ENCODE peak calls at places on chromosomes 11 and 22, in seven cellular contexts. P is A549; V is CD4-positive, alpha-beta memory T cell; C is fibroblast of lung; S is heart right ventricle; B is spleen; H is effector memory CD4-positive, alpha-beta T cell. K is an unnamed sample.

GRCh38 chr22:45444168-45444567 is 30.7 kb downstream of the RIBC2 start:
- DNase-seq in V (no peak), P (no peak), C (peak), H (no peak), S (no peak), B (no peak), K (no peak)

GRCh38 chr11:125468025-125468424 is 28.0 kb downstream of the FEZ1 start:
- DNase-seq in V (no peak), B (no peak), C (no peak), H (no peak), S (no peak), P (no peak), K (no peak)

GRCh38 chr22:27617214-27617881 is 184.2 kb downstream of the MN1 start:
- DNase-seq in V (no peak), H (no peak), B (no peak), C (no peak), P (peak), S (no peak), K (no peak)

GRCh38 chr11:128582496-128583366 is 4.6 kb downstream of the ETS1 start:
- DNase-seq in S (peak), B (no peak), H (no peak), C (peak), V (no peak), P (peak), K (no peak)

GRCh38 chr22:46063861-46064235 is 86.5 kb upstream of the PPARA start:
- DNase-seq in B (peak), H (no peak), V (no peak), S (no peak), P (no peak), C (peak), K (no peak)

GRCh38 chr11:77151804-77152513 is 23.9 kb downstream of the MYO7A start:
- DNase-seq in S (no peak), P (no peak), C (peak), B (no peak), H (peak), V (peak), K (no peak)

GRCh38 chr22:17638182-17638431 is 450 bp upstream of the BCL2L13 start:
- DNase-seq in B (peak), C (no peak), S (no peak), P (no peak), H (no peak), V (no peak), K (no peak)

GRCh38 chr22:23274146-23274526 is 93.8 kb downstream of the BCR start:
- DNase-seq in B (no peak), V (no peak), H (no peak), S (no peak), P (no peak), C (no peak), K (no peak)

GRCh38 chr11:17610402-17610894 is 63.4 kb downstream of the OTOG start:
- DNase-seq in V (no peak), P (no peak), B (no peak), H (no peak), C (no peak), S (no peak), K (no peak)

GRCh38 chr11:107821199-107821926 is 37.2 kb downstream of the SLC35F2 start:
- DNase-seq in H (no peak), B (no peak), S (no peak), P (no peak), V (no peak), C (peak), K (no peak)

GRCh38 chr11:45739866-45740265 is 65.1 kb upstream of the SLC35C1 start:
- DNase-seq in B (no peak), H (no peak), C (no peak), S (no peak), V (no peak), P (peak), K (no peak)

GRCh38 chr11:38680166-38680565 is 2082.1 kb upstream of the RAG2 start:
- DNase-seq in H (no peak), S (no peak), B (no peak), V (no peak), C (no peak), P (no peak), K (no peak)

GRCh38 chr11:47606731-47607130 is 12.5 kb upstream of the C1QTNF4 start:
- DNase-seq in S (no peak), H (no peak), P (no peak), B (no peak), C (peak), V (no peak), K (no peak)

GRCh38 chr11:60985991-60986915 is 14.8 kb downstream of the CD6 start:
- DNase-seq in P (peak), C (peak), V (peak), S (no peak), H (peak), B (peak), K (no peak)

GRCh38 chr22:24333301-24333700 is 62.7 kb downstream of the SPECC1L start:
- DNase-seq in B (no peak), H (no peak), C (peak), S (no peak), V (no peak), P (no peak), K (no peak)

GRCh38 chr11:19275496-19275895 is 34.8 kb upstream of the E2F8 start:
- DNase-seq in S (no peak), V (no peak), H (no peak), C (no peak), B (no peak), P (peak), K (no peak)

GRCh38 chr11:72534859-72535547 is 100.7 kb upstream of the CLPB start:
- DNase-seq in B (no peak), C (peak), S (no peak), H (no peak), V (no peak), P (peak), K (no peak)

GRCh38 chr11:117152066-117152465 is 8.0 kb downstream of the PAFAH1B2 start:
- DNase-seq in C (no peak), P (no peak), S (no peak), B (no peak), V (no peak), H (no peak), K (no peak)

GRCh38 chr11:132895340-132895739 is 637.0 kb downstream of the OPCML start:
- DNase-seq in V (no peak), B (no peak), C (peak), S (no peak), H (no peak), P (no peak), K (no peak)

GRCh38 chr11:121494355-121495099 is 41.8 kb upstream of the SORL1-AS1 start:
- DNase-seq in B (no peak), C (no peak), H (no peak), V (peak), P (no peak), S (no peak), K (no peak)

GRCh38 chr11:59615132-59615636 is 390 bp downstream of the OSBP start:
- DNase-seq in P (peak), S (peak), H (peak), B (peak), V (peak), C (peak), K (peak)

GRCh38 chr11:72676874-72677341 is 2.7 kb upstream of the PDE2A start:
- DNase-seq in V (peak), P (peak), C (peak), S (peak), B (peak), H (peak), K (no peak)

GRCh38 chr22:45688606-45689080 is 17.0 kb downstream of the ATXN10 start:
- DNase-seq in P (peak), V (no peak), H (no peak), S (no peak), B (no peak), C (peak), K (no peak)

GRCh38 chr11:2521081-2521480 is 76.3 kb downstream of the KCNQ1 start:
- DNase-seq in H (no peak), V (no peak), P (no peak), C (no peak), S (peak), B (peak), K (no peak)

GRCh38 chr11:80632691-80633090 is 1191.9 kb upstream of the TENM4 start:
- DNase-seq in H (no peak), B (no peak), V (no peak), C (no peak), P (no peak), S (no peak), K (no peak)

GRCh38 chr11:47879259-47880184 is 31.4 kb upstream of the NUP160 start:
- DNase-seq in C (no peak), B (peak), V (no peak), H (no peak), S (no peak), P (no peak), K (no peak)

GRCh38 chr11:131980199-131980598 is 609.8 kb downstream of the NTM start:
- DNase-seq in S (no peak), B (no peak), V (no peak), P (no peak), H (no peak), C (no peak), K (no peak)

GRCh38 chr11:8100151-8100550 is 19.1 kb downstream of the TUB start:
- DNase-seq in B (no peak), H (no peak), S (no peak), V (no peak), P (no peak), C (no peak), K (no peak)

GRCh38 chr22:20963201-20964052 is 3.6 kb upstream of the AIFM3 start:
- DNase-seq in C (no peak), B (peak), P (no peak), S (no peak), V (no peak), H (no peak), K (no peak)

GRCh38 chr22:41367039-41367679 is 14.6 kb upstream of the TEF start:
- DNase-seq in S (peak), C (peak), V (no peak), P (peak), B (peak), H (no peak), K (peak)

GRCh38 chr11:93648168-93648567 is 13.3 kb upstream of the CEP295 start:
- DNase-seq in C (peak), V (no peak), S (no peak), H (no peak), P (peak), B (no peak), K (no peak)

GRCh38 chr11:126930100-126930841 is 70.3 kb downstream of the KIRREL3 start:
- DNase-seq in V (no peak), H (no peak), C (peak), P (no peak), B (no peak), S (no peak), K (no peak)

GRCh38 chr11:110376711-110377324 is 52.9 kb upstream of the FDX1 start:
- DNase-seq in H (peak), C (peak), V (no peak), S (peak), B (no peak), P (peak), K (peak)
- H3K27ac ChIP-seq in H (no peak), C (no peak), V (no peak), S (peak), B (no peak), P (peak), K (no peak)

DNA sequence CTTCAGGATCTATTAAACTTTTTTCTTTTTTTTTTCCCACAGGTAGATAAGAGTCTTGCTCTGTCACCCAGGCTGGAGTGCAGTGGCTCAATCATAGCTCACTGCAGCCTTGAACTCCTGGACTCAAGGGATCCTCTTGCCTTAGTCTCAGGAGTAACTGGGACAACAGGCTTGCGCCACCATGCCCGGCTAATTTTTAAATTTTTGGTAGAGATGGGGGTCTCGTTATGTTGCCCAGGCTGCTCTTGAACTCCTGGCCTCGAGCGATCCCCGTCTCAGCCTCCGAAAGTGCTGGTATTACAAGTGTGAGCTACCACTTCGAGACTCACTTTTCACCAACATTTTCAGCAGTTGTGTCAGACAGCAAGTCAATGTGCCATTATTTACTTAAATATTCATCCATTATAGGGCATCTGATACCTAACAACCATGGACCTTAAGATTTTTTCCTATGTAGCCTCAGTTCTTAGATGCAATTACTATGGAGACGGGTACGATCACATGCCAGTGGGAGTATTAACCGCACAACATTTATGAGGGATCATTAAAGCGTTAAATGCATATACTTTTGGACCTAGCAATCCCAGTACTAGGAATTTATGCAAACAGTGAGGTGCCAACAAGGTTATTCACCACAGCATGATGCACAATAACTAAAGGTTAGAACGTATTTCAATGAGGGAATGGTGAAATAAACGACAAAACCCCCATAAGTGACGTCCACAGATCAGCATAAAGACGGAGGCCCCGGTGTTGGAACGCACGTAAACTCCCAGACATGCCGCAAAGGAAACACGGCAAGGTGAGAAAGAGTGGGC is 753 bp downstream of the SIRT3 start:
- DNase-seq in H (peak), B (no peak), P (no peak), C (peak), S (no peak), V (peak), K (no peak)
- H3K27ac ChIP-seq in H (peak), B (peak), P (peak), C (peak), S (peak), V (peak), K (peak)

GRCh38 chr11:34827239-34827638 is 88.9 kb downstream of the APIP start:
- DNase-seq in H (no peak), B (no peak), P (no peak), S (no peak), V (no peak), C (no peak), K (no peak)

GRCh38 chr11:34833602-34834001 is 82.6 kb downstream of the APIP start:
- DNase-seq in B (no peak), S (no peak), P (no peak), C (no peak), V (no peak), H (no peak), K (no peak)

GRCh38 chr11:34826384-34826726 is 89.8 kb downstream of the APIP start:
- DNase-seq in H (no peak), C (no peak), S (no peak), P (no peak), V (no peak), B (no peak), K (no peak)

GRCh38 chr11:34830648-34831047 is 85.5 kb downstream of the APIP start:
- DNase-seq in B (no peak), S (peak), H (no peak), V (no peak), C (peak), P (no peak), K (no peak)

DNA sequence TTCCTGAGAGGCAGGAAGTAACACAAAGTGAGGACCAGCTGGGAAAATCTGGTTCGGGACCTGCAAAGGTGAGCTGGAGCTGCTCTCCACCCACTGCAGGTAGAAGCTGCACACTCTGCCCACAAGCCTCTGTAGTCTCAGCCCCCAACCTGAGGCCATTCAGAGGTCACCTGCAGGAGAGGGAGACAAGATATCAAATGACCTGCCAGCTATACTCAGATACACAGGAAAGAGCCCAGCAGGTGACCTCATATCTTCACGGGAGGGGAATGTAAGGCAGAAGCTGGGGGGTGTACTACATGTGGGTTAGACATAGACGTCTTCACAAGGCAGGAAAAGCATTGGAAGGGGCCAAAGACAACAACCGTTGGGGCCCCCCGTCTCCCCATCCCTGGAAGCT is 86.1 kb downstream of the APIP start:
- DNase-seq in C (no peak), P (no peak), V (no peak), S (no peak), B (no peak), H (no peak), K (no peak)
- H3K27ac ChIP-seq in C (no peak), P (peak), V (no peak), S (no peak), B (no peak), H (no peak), K (no peak)

GRCh38 chr22:42500836-42501179 is 18.8 kb downstream of the RRP7A start:
- DNase-seq in S (no peak), C (no peak), V (no peak), H (no peak), B (peak), P (no peak), K (no peak)
- H3K27ac ChIP-seq in S (no peak), C (no peak), V (no peak), H (no peak), B (no peak), P (peak), K (peak)

GRCh38 chr22:50185384-50186087 is at the start of gene TRABD:
- DNase-seq in P (peak), H (peak), V (peak), C (peak), B (peak), S (peak), K (peak)

GRCh38 chr22:50186181-50186731 is 543 bp downstream of the TRABD start:
- DNase-seq in S (peak), V (peak), P (no peak), H (no peak), C (no peak), B (peak), K (no peak)

GRCh38 chr22:50184541-50185383 is 951 bp upstream of the TRABD start:
- DNase-seq in S (peak), H (no peak), V (peak), C (no peak), P (no peak), B (peak), K (no peak)

GRCh38 chr22:50188356-50188755 is 2.6 kb downstream of the TRABD start:
- DNase-seq in S (no peak), C (no peak), P (no peak), H (no peak), V (peak), B (peak), K (no peak)

GRCh38 chr22:50186789-50187523 is 1.2 kb downstream of the TRABD start:
- DNase-seq in C (no peak), P (no peak), V (peak), S (peak), B (peak), H (no peak), K (no peak)
- H3K27ac ChIP-seq in C (no peak), P (peak), V (peak), S (peak), B (peak), H (peak), K (peak)

GRCh38 chr11:96110302-96110701 is 186.4 kb upstream of the MTMR2 start:
- DNase-seq in P (no peak), C (no peak), V (no peak), H (no peak), B (no peak), S (no peak), K (no peak)

GRCh38 chr11:96114178-96115070 is 190.5 kb upstream of the MTMR2 start:
- DNase-seq in S (no peak), B (no peak), H (no peak), C (no peak), P (no peak), V (no peak), K (no peak)

GRCh38 chr11:96112192-96113099 is 188.5 kb upstream of the MTMR2 start:
- DNase-seq in S (no peak), C (no peak), H (no peak), B (no peak), P (no peak), V (no peak), K (no peak)

GRCh38 chr11:96111308-96111707 is 187.4 kb upstream of the MTMR2 start:
- DNase-seq in V (no peak), B (no peak), H (no peak), S (no peak), C (no peak), P (no peak), K (no peak)

GRCh38 chr11:96113100-96113710 is 189.3 kb upstream of the MTMR2 start:
- DNase-seq in P (no peak), B (no peak), H (no peak), C (peak), S (no peak), V (no peak), K (no peak)
- H3K27ac ChIP-seq in P (no peak), B (peak), H (no peak), C (peak), S (peak), V (no peak), K (no peak)

K was measured in substantia nigra.